ENCODE peak calls at places on chromosomes 13 and 19, in nine cellular contexts. One of them, this sample, is unnamed.

GRCh38 chr13:105783261-105783660 is 752.2 kb downstream of the EFNB2 start:
- DNase-seq in uterus: no peak
- DNase-seq in Peyer's patch: no peak
- DNase-seq in OCI-LY7: no peak
- DNase-seq in AG09309: no peak
- DNase-seq in IMR-90: no peak
- DNase-seq in breast epithelium: no peak
- DNase-seq in fibroblast of mammary gland: no peak
- DNase-seq in BJ: no peak
- DNase-seq in this sample: no peak

GRCh38 chr19:52428937-52429336 is at the start of gene ZNF534:
- DNase-seq in uterus: no peak
- DNase-seq in Peyer's patch: no peak
- DNase-seq in OCI-LY7: no peak
- DNase-seq in AG09309: no peak
- DNase-seq in IMR-90: no peak
- DNase-seq in breast epithelium: no peak
- DNase-seq in fibroblast of mammary gland: no peak
- DNase-seq in BJ: no peak
- DNase-seq in this sample: no peak

GRCh38 chr19:23415561-23416191 is 20.4 kb upstream of the ZNF91 start:
- DNase-seq in uterus: no peak
- DNase-seq in Peyer's patch: no peak
- DNase-seq in OCI-LY7: no peak
- DNase-seq in AG09309: no peak
- DNase-seq in IMR-90: no peak
- DNase-seq in breast epithelium: no peak
- DNase-seq in fibroblast of mammary gland: no peak
- DNase-seq in BJ: no peak
- DNase-seq in this sample: no peak

GRCh38 chr13:106391271-106391670 is 144.2 kb downstream of the EFNB2 start:
- DNase-seq in uterus: no peak
- DNase-seq in Peyer's patch: no peak
- DNase-seq in OCI-LY7: no peak
- DNase-seq in AG09309: no peak
- DNase-seq in IMR-90: no peak
- DNase-seq in breast epithelium: no peak
- DNase-seq in fibroblast of mammary gland: no peak
- DNase-seq in BJ: no peak
- DNase-seq in this sample: no peak

GRCh38 chr13:71254384-71254783 is 612.6 kb downstream of the DACH1 start:
- DNase-seq in uterus: no peak
- DNase-seq in Peyer's patch: no peak
- DNase-seq in OCI-LY7: no peak
- DNase-seq in AG09309: no peak
- DNase-seq in IMR-90: no peak
- DNase-seq in breast epithelium: no peak
- DNase-seq in fibroblast of mammary gland: no peak
- DNase-seq in BJ: no peak
- DNase-seq in this sample: no peak

GRCh38 chr13:40052954-40053353 is 397.5 kb downstream of the COG6 start:
- DNase-seq in uterus: no peak
- DNase-seq in Peyer's patch: no peak
- DNase-seq in OCI-LY7: no peak
- DNase-seq in AG09309: no peak
- DNase-seq in IMR-90: no peak
- DNase-seq in breast epithelium: no peak
- DNase-seq in fibroblast of mammary gland: no peak
- DNase-seq in BJ: no peak
- DNase-seq in this sample: no peak

GRCh38 chr19:1789282-1790020 is 22.6 kb downstream of the ATP8B3 start:
- DNase-seq in uterus: no peak
- DNase-seq in Peyer's patch: no peak
- DNase-seq in OCI-LY7: no peak
- DNase-seq in AG09309: no peak
- DNase-seq in IMR-90: no peak
- DNase-seq in breast epithelium: no peak
- DNase-seq in fibroblast of mammary gland: no peak
- DNase-seq in BJ: no peak
- DNase-seq in this sample: no peak

GRCh38 chr13:48097793-48098192 is 2.9 kb upstream of the MED4 start:
- DNase-seq in uterus: no peak
- DNase-seq in Peyer's patch: no peak
- DNase-seq in OCI-LY7: no peak
- DNase-seq in AG09309: no peak
- DNase-seq in IMR-90: no peak
- DNase-seq in breast epithelium: no peak
- DNase-seq in fibroblast of mammary gland: no peak
- DNase-seq in BJ: no peak
- DNase-seq in this sample: no peak

GRCh38 chr19:53192771-53193533 is at the start of gene ZNF665:
- DNase-seq in uterus: peak
- DNase-seq in Peyer's patch: peak
- DNase-seq in OCI-LY7: peak
- DNase-seq in AG09309: peak
- DNase-seq in IMR-90: peak
- DNase-seq in breast epithelium: peak
- DNase-seq in fibroblast of mammary gland: peak
- DNase-seq in BJ: peak
- DNase-seq in this sample: peak

GRCh38 chr19:55406869-55407624 is 541 bp downstream of the UBE2S start:
- DNase-seq in uterus: peak
- DNase-seq in Peyer's patch: no peak
- DNase-seq in OCI-LY7: peak
- DNase-seq in AG09309: no peak
- DNase-seq in IMR-90: no peak
- DNase-seq in breast epithelium: no peak
- DNase-seq in fibroblast of mammary gland: peak
- DNase-seq in BJ: no peak
- DNase-seq in this sample: no peak

GRCh38 chr19:55406091-55406868 is 1.3 kb downstream of the UBE2S start:
- DNase-seq in uterus: no peak
- DNase-seq in Peyer's patch: no peak
- DNase-seq in OCI-LY7: peak
- DNase-seq in AG09309: no peak
- DNase-seq in IMR-90: no peak
- DNase-seq in breast epithelium: no peak
- DNase-seq in fibroblast of mammary gland: no peak
- DNase-seq in BJ: no peak
- DNase-seq in this sample: no peak

GRCh38 chr19:55407625-55408319 is at the start of gene UBE2S:
- DNase-seq in uterus: peak
- DNase-seq in Peyer's patch: peak
- DNase-seq in OCI-LY7: peak
- DNase-seq in AG09309: peak
- DNase-seq in IMR-90: peak
- DNase-seq in breast epithelium: peak
- DNase-seq in fibroblast of mammary gland: peak
- DNase-seq in BJ: peak
- DNase-seq in this sample: peak

GRCh38 chr19:55408320-55408836 is 790 bp upstream of the UBE2S start:
- DNase-seq in uterus: no peak
- DNase-seq in Peyer's patch: no peak
- DNase-seq in OCI-LY7: no peak
- DNase-seq in AG09309: no peak
- DNase-seq in IMR-90: no peak
- DNase-seq in breast epithelium: no peak
- DNase-seq in fibroblast of mammary gland: no peak
- DNase-seq in BJ: no peak
- DNase-seq in this sample: no peak

GRCh38 chr19:55405638-55406037 is 1.9 kb downstream of the UBE2S start:
- DNase-seq in uterus: no peak
- DNase-seq in Peyer's patch: no peak
- DNase-seq in OCI-LY7: no peak
- DNase-seq in AG09309: no peak
- DNase-seq in IMR-90: no peak
- DNase-seq in breast epithelium: no peak
- DNase-seq in fibroblast of mammary gland: no peak
- DNase-seq in BJ: no peak
- DNase-seq in this sample: no peak
- H3K4me3 ChIP-seq in uterus: no peak
- H3K4me3 ChIP-seq in Peyer's patch: no peak
- H3K4me3 ChIP-seq in OCI-LY7: peak
- H3K4me3 ChIP-seq in AG09309: peak
- H3K4me3 ChIP-seq in IMR-90: peak
- H3K4me3 ChIP-seq in breast epithelium: no peak
- H3K4me3 ChIP-seq in fibroblast of mammary gland: peak
- H3K4me3 ChIP-seq in BJ: no peak
- H3K4me3 ChIP-seq in this sample: peak

GRCh38 chr19:44779150-44779549 is 1.5 kb downstream of the CBLC start:
- DNase-seq in uterus: no peak
- DNase-seq in Peyer's patch: no peak
- DNase-seq in OCI-LY7: no peak
- DNase-seq in AG09309: no peak
- DNase-seq in IMR-90: no peak
- DNase-seq in breast epithelium: no peak
- DNase-seq in fibroblast of mammary gland: no peak
- DNase-seq in BJ: no peak
- DNase-seq in this sample: no peak

GRCh38 chr19:44775676-44776240 is 1.9 kb upstream of the CBLC start:
- DNase-seq in uterus: no peak
- DNase-seq in Peyer's patch: no peak
- DNase-seq in OCI-LY7: no peak
- DNase-seq in AG09309: no peak
- DNase-seq in IMR-90: no peak
- DNase-seq in breast epithelium: no peak
- DNase-seq in fibroblast of mammary gland: no peak
- DNase-seq in BJ: no peak
- DNase-seq in this sample: no peak

GRCh38 chr19:44774614-44775013 is 3.1 kb upstream of the CBLC start:
- DNase-seq in uterus: no peak
- DNase-seq in Peyer's patch: no peak
- DNase-seq in OCI-LY7: no peak
- DNase-seq in AG09309: no peak
- DNase-seq in IMR-90: no peak
- DNase-seq in breast epithelium: no peak
- DNase-seq in fibroblast of mammary gland: peak
- DNase-seq in BJ: no peak
- DNase-seq in this sample: no peak

GRCh38 chr19:44777715-44778347 is at the start of gene CBLC:
- DNase-seq in uterus: no peak
- DNase-seq in Peyer's patch: no peak
- DNase-seq in OCI-LY7: no peak
- DNase-seq in AG09309: no peak
- DNase-seq in IMR-90: no peak
- DNase-seq in breast epithelium: peak
- DNase-seq in fibroblast of mammary gland: no peak
- DNase-seq in BJ: no peak
- DNase-seq in this sample: no peak

DNA sequence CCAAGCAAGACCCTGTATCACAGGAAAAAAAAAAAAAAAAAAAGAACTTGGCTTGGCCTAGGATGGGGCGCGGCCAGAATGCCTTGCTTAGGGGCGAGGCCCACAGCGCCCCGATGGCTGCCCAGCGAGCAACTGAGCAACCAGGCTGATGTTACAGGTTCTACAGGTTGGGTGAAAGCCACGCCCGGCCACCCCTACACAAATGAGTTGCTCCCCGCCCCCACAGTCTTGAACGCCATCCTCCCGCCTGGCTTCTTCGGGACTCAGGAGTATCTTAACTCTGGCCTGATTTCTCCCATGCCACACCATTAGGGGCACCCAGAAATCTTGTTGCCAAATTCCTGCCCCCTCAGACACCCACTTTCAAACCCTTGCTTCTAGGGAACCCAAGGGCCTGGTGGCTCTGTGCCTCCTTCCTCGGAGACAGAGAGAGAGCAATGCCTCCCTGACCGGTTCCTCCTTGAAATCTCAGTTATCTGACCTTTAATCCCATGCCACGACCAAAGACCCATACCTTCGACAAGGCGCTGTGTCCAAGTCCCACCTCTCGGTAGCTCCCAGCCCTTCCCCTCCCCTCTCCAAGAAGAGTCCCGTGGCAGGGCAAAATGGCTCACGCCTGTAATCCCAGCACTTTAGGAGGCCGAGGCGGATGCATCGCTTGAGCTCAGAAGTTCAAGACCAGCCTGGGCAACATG is 1.1 kb upstream of the CBLC start:
- DNase-seq in uterus: no peak
- DNase-seq in Peyer's patch: no peak
- DNase-seq in OCI-LY7: no peak
- DNase-seq in AG09309: no peak
- DNase-seq in IMR-90: no peak
- DNase-seq in breast epithelium: peak
- DNase-seq in fibroblast of mammary gland: no peak
- DNase-seq in BJ: no peak
- DNase-seq in this sample: no peak
- H3K4me3 ChIP-seq in uterus: no peak
- H3K4me3 ChIP-seq in Peyer's patch: no peak
- H3K4me3 ChIP-seq in OCI-LY7: no peak
- H3K4me3 ChIP-seq in AG09309: no peak
- H3K4me3 ChIP-seq in IMR-90: no peak
- H3K4me3 ChIP-seq in breast epithelium: no peak
- H3K4me3 ChIP-seq in fibroblast of mammary gland: no peak
- H3K4me3 ChIP-seq in BJ: no peak
- H3K4me3 ChIP-seq in this sample: no peak

DNA sequence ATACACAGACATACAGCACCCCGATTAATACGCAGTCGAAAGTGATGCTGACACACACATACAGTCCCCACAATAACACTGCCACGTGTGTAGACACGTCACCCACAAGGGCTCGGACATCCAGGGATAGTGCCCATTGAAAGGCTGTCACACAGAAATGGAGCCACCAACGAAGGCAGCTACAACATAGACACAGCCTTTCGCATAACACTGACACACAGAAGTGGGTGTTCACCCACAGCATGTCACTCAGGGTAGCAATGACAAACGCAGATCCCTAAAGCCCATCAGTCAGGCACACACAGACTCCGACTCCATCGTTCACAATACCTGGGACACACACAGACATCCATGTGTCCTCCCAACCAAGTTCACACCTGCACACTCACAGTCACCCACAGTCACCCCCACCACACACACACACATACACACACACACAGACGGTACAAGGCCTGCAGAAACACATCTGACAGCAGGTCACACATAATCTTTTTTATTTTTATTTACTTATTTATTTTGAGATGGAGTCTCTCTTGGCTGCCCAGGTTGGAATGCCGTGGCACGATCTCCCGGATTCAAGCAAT is 10.4 kb upstream of the NANOS3 start:
- DNase-seq in uterus: no peak
- DNase-seq in Peyer's patch: no peak
- DNase-seq in OCI-LY7: no peak
- DNase-seq in AG09309: no peak
- DNase-seq in IMR-90: no peak
- DNase-seq in breast epithelium: no peak
- DNase-seq in fibroblast of mammary gland: no peak
- DNase-seq in BJ: no peak
- DNase-seq in this sample: no peak
- H3K4me3 ChIP-seq in uterus: no peak
- H3K4me3 ChIP-seq in Peyer's patch: no peak
- H3K4me3 ChIP-seq in OCI-LY7: peak
- H3K4me3 ChIP-seq in AG09309: peak
- H3K4me3 ChIP-seq in IMR-90: peak
- H3K4me3 ChIP-seq in breast epithelium: peak
- H3K4me3 ChIP-seq in fibroblast of mammary gland: no peak
- H3K4me3 ChIP-seq in BJ: no peak
- H3K4me3 ChIP-seq in this sample: peak

DNA sequence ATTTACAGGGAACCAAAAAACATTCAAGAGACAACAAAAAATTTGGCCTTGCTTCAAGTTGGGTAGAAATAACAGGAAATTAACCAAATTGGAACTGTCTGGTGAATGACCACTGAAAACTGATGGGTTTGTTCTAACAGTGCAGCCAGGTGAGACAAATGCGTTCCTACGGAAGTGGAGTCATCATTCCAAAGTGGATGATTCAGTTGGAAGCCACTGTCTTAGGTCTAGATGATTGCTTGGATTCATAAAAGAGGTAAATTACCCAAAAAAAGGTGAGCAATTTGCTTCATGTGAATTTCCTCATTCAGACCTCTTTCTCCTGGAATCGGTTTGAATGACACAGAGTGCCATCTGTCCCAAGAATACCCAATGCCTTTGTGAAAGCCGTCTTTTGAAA is 87.1 kb upstream of the IPO5 start:
- DNase-seq in uterus: no peak
- DNase-seq in Peyer's patch: no peak
- DNase-seq in OCI-LY7: no peak
- DNase-seq in AG09309: no peak
- DNase-seq in IMR-90: no peak
- DNase-seq in breast epithelium: no peak
- DNase-seq in fibroblast of mammary gland: no peak
- DNase-seq in BJ: no peak
- DNase-seq in this sample: no peak
- H3K4me3 ChIP-seq in uterus: no peak
- H3K4me3 ChIP-seq in Peyer's patch: no peak
- H3K4me3 ChIP-seq in OCI-LY7: no peak
- H3K4me3 ChIP-seq in AG09309: no peak
- H3K4me3 ChIP-seq in IMR-90: no peak
- H3K4me3 ChIP-seq in breast epithelium: no peak
- H3K4me3 ChIP-seq in fibroblast of mammary gland: no peak
- H3K4me3 ChIP-seq in BJ: no peak
- H3K4me3 ChIP-seq in this sample: no peak

This sample was measured in skeletal muscle cell.